ENCODE peak calls at places on chromosomes 11 and 22, in six cellular contexts. W is colonic mucosa, C is SK-N-SH, P is PC-3, N is small intestine, U is mucosa of descending colon. Y is an unnamed sample. For H3K9me3, the result is how much of the 10 kb centered on the place peaks cover.

GRCh38 chr11:64729851-64730382 is 6.9 kb upstream of the NRXN2 start:
- DNase-seq in W (peak), C (peak), P (peak), N (peak), U (peak), Y (no peak)

GRCh38 chr11:1458340-1459218 is 28.0 kb downstream of the MOB2 start:
- DNase-seq in W (peak), C (peak), P (peak), N (peak), U (peak), Y (no peak)

GRCh38 chr11:48001438-48002021 is 21.2 kb downstream of the PTPRJ start:
- DNase-seq in W (no peak), C (no peak), P (no peak), N (peak), U (peak), Y (peak)

GRCh38 chr22:44530106-44530505 is 32.1 kb upstream of the RTL6 start:
- DNase-seq in W (no peak), C (no peak), P (no peak), N (no peak), U (no peak), Y (no peak)

GRCh38 chr11:125381499-125381898 is 114.6 kb downstream of the FEZ1 start:
- DNase-seq in W (no peak), C (no peak), P (no peak), N (no peak), U (no peak), Y (no peak)

GRCh38 chr11:61280883-61281580 is 14.1 kb downstream of the VWCE start:
- DNase-seq in W (no peak), C (no peak), P (no peak), N (no peak), U (no peak), Y (no peak)

GRCh38 chr11:77442394-77443053 is 31.4 kb downstream of the PAK1 start:
- DNase-seq in W (no peak), C (no peak), P (no peak), N (no peak), U (no peak), Y (no peak)

GRCh38 chr11:73156686-73157085 is 14.6 kb upstream of the FCHSD2 start:
- DNase-seq in W (no peak), C (no peak), P (no peak), N (no peak), U (no peak), Y (no peak)

GRCh38 chr11:113862430-113862829 is 12.9 kb downstream of the USP28 start:
- DNase-seq in W (no peak), C (no peak), P (peak), N (no peak), U (no peak), Y (no peak)

GRCh38 chr11:818396-819128 is at the start of gene PNPLA2:
- DNase-seq in W (peak), C (no peak), P (peak), N (peak), U (peak), Y (no peak)

GRCh38 chr11:87529486-87529885 is 491.8 kb downstream of the TMEM135 start:
- DNase-seq in W (no peak), C (no peak), P (no peak), N (no peak), U (no peak), Y (no peak)

GRCh38 chr11:46294365-46295309 is 17.2 kb downstream of the CREB3L1 start:
- DNase-seq in W (no peak), C (peak), P (peak), N (no peak), U (no peak), Y (no peak)

GRCh38 chr11:46718155-46719019 is 626 bp upstream of the F2 start:
- DNase-seq in W (peak), C (no peak), P (peak), N (peak), U (peak), Y (no peak)

GRCh38 chr11:72685560-72686480 is 11.6 kb upstream of the PDE2A start:
- DNase-seq in W (peak), C (peak), P (no peak), N (no peak), U (peak), Y (no peak)

GRCh38 chr22:35558031-35558430 is 17.4 kb downstream of the RASD2 start:
- DNase-seq in W (no peak), C (no peak), P (no peak), N (no peak), U (no peak), Y (no peak)

GRCh38 chr22:27863556-27863955 is 55.5 kb downstream of the PITPNB start:
- DNase-seq in W (no peak), C (no peak), P (no peak), N (no peak), U (no peak), Y (no peak)

GRCh38 chr11:100445231-100445735 is 241.8 kb upstream of the ARHGAP42 start:
- DNase-seq in W (no peak), C (no peak), P (peak), N (no peak), U (no peak), Y (no peak)

GRCh38 chr11:131694526-131695424 is 324.4 kb downstream of the NTM start:
- DNase-seq in W (peak), C (peak), P (peak), N (peak), U (peak), Y (peak)

GRCh38 chr22:47173535-47174021 is 411.1 kb downstream of the TBC1D22A start:
- DNase-seq in W (no peak), C (no peak), P (no peak), N (no peak), U (no peak), Y (peak)

GRCh38 chr22:30290679-30291333 is 1.5 kb upstream of the CASTOR1 start:
- DNase-seq in W (peak), C (peak), P (peak), N (no peak), U (no peak), Y (no peak)

GRCh38 chr22:26259510-26259909 is 90.2 kb downstream of the SEZ6L start:
- DNase-seq in W (no peak), C (no peak), P (peak), N (peak), U (peak), Y (no peak)

GRCh38 chr11:70531281-70532065 is 133.1 kb downstream of the CTTN start:
- DNase-seq in W (no peak), C (peak), P (no peak), N (no peak), U (no peak), Y (no peak)

GRCh38 chr11:66271816-66272215 is 3.4 kb downstream of the RAB1B start:
- DNase-seq in W (no peak), C (no peak), P (no peak), N (no peak), U (no peak), Y (no peak)

GRCh38 chr11:133227674-133228111 is 304.6 kb downstream of the OPCML start:
- DNase-seq in W (no peak), C (peak), P (no peak), N (peak), U (no peak), Y (no peak)

GRCh38 chr11:102757823-102758549 is 22.4 kb downstream of the MMP10 start:
- DNase-seq in W (no peak), C (no peak), P (peak), N (no peak), U (no peak), Y (no peak)

GRCh38 chr11:105244157-105244820 is 104.7 kb upstream of the CARD18 start:
- DNase-seq in W (no peak), C (no peak), P (peak), N (no peak), U (peak), Y (no peak)

GRCh38 chr11:20029193-20029592 is 131.1 kb downstream of the DBX1 start:
- DNase-seq in W (no peak), C (no peak), P (no peak), N (no peak), U (no peak), Y (no peak)

GRCh38 chr11:67287355-67288197 is 1.5 kb upstream of the ANKRD13D start:
- DNase-seq in W (no peak), C (no peak), P (no peak), N (peak), U (no peak), Y (no peak)

GRCh38 chr22:43345356-43345755 is 2.2 kb upstream of the SCUBE1 start:
- DNase-seq in W (no peak), C (no peak), P (no peak), N (no peak), U (no peak), Y (no peak)

GRCh38 chr11:68276864-68277263 is 5.1 kb upstream of the C11orf24 start:
- DNase-seq in W (no peak), C (no peak), P (no peak), N (no peak), U (no peak), Y (no peak)

GRCh38 chr22:44892803-44893730 is 116.7 kb downstream of the PHF21B start:
- DNase-seq in W (no peak), C (no peak), P (no peak), N (no peak), U (no peak), Y (no peak)

DNA sequence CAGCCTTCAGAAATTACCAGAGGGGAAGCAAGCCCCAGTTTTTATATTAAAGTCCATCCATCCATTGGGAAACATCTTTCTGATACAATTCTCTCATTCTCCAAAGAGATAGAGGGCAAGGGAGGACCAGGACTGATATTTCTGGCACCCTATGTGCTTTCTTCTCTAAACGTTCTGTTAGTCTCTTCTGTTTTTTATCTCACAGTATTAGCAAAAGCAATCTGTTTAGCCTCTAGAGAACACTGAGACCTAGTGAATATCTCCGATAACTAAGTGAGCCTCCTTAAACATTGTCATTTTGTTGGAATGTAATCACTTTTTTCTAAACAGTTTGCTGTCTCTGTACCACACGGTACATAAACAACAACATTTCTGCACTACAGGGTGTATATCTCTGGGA is 464.6 kb downstream of the JRKL start:
- DNase-seq in W (no peak), C (no peak), P (no peak), N (no peak), U (no peak), Y (no peak)
- H3K9me3 ChIP-seq in W (under half), C (under half), P (under half), N (under half), U (under half), Y (under half)

GRCh38 chr22:10741210-10741609 is 4786.8 kb upstream of the OR11H1 start:
- DNase-seq in W (no peak), C (peak), P (no peak), N (no peak), U (no peak), Y (no peak)
- H3K9me3 ChIP-seq in W (under half), C (under half), P (under half), N (under half), U (half or more), Y (under half)

DNA sequence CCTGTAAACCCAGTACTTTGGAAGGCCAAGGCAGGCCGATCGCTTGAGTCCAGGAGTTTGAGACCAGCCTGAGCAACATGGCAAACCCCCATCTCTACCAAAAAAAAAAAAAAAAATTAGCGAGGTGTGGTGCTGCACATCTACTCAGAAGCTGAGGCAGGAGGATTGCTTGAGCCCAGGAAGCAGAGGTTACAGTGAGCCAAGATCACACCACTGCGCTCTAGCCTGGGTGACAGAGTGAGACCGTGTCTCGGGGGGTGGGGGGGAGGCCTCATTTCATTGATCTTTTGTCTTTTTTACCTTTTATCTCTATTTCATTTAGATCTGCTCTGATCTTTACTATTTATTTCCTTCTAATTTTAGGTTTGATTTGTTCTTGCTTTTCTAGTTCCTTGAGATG is 51.8 kb downstream of the KCNQ1OT1 start:
- DNase-seq in W (no peak), C (no peak), P (no peak), N (no peak), U (no peak), Y (no peak)
- H3K9me3 ChIP-seq in W (under half), C (under half), P (under half), N (under half), U (half or more), Y (under half)

GRCh38 chr22:34080501-34080900 is 160.2 kb upstream of the LARGE1 start:
- DNase-seq in W (no peak), C (no peak), P (no peak), N (no peak), U (no peak), Y (no peak)
- H3K9me3 ChIP-seq in W (under half), C (under half), P (under half), N (under half), U (under half), Y (under half)

GRCh38 chr11:2661173-2662023 is 38.4 kb downstream of the KCNQ1OT1 start:
- DNase-seq in W (no peak), C (no peak), P (no peak), N (no peak), U (no peak), Y (no peak)
- H3K9me3 ChIP-seq in W (under half), C (under half), P (under half), N (under half), U (under half), Y (under half)

GRCh38 chr22:48444320-48445112 is 1383.2 kb downstream of the BRD1 start:
- DNase-seq in W (no peak), C (no peak), P (no peak), N (no peak), U (peak), Y (no peak)
- H3K9me3 ChIP-seq in W (under half), C (under half), P (under half), N (under half), U (under half), Y (under half)